ENCODE peak calls at places on chromosomes 16 and 17, in nine cellular contexts. One of them, this sample, is unnamed.

GRCh38 chr17:6755731-6756184 is at the start of gene XAF1:
- DNase-seq in AG04450: peak
- DNase-seq in AG10803: peak
- DNase-seq in CD8-positive, alpha-beta T cell: peak
- DNase-seq in body of pancreas: no peak
- DNase-seq in B cell: peak
- DNase-seq in lung: peak
- DNase-seq in IMR-90: peak
- DNase-seq in WTC11: no peak
- DNase-seq in this sample: no peak

GRCh38 chr16:50868577-50868976 is 126.7 kb downstream of the CYLD start:
- DNase-seq in B cell: no peak
- DNase-seq in IMR-90: no peak
- DNase-seq in body of pancreas: no peak
- DNase-seq in WTC11: no peak
- DNase-seq in AG04450: no peak
- DNase-seq in AG10803: no peak
- DNase-seq in CD8-positive, alpha-beta T cell: no peak
- DNase-seq in lung: no peak
- DNase-seq in this sample: no peak

GRCh38 chr16:241866-242265 is 7.2 kb downstream of the FAM234A start:
- DNase-seq in AG04450: no peak
- DNase-seq in body of pancreas: no peak
- DNase-seq in lung: no peak
- DNase-seq in CD8-positive, alpha-beta T cell: no peak
- DNase-seq in B cell: no peak
- DNase-seq in WTC11: no peak
- DNase-seq in AG10803: no peak
- DNase-seq in IMR-90: no peak
- DNase-seq in this sample: no peak

GRCh38 chr17:76641501-76641900 is 2.1 kb downstream of the ST6GALNAC1 start:
- DNase-seq in B cell: no peak
- DNase-seq in AG10803: no peak
- DNase-seq in AG04450: no peak
- DNase-seq in IMR-90: no peak
- DNase-seq in CD8-positive, alpha-beta T cell: no peak
- DNase-seq in lung: no peak
- DNase-seq in body of pancreas: no peak
- DNase-seq in WTC11: no peak
- DNase-seq in this sample: no peak

GRCh38 chr16:88387177-88387576 is 4.4 kb downstream of the ZNF469 start:
- DNase-seq in lung: no peak
- DNase-seq in body of pancreas: no peak
- DNase-seq in AG04450: no peak
- DNase-seq in AG10803: peak
- DNase-seq in WTC11: no peak
- DNase-seq in B cell: no peak
- DNase-seq in CD8-positive, alpha-beta T cell: no peak
- DNase-seq in IMR-90: peak
- DNase-seq in this sample: no peak

GRCh38 chr17:74360993-74361612 is 565 bp downstream of the BTBD17 start:
- DNase-seq in B cell: no peak
- DNase-seq in body of pancreas: no peak
- DNase-seq in AG04450: no peak
- DNase-seq in AG10803: no peak
- DNase-seq in CD8-positive, alpha-beta T cell: no peak
- DNase-seq in IMR-90: peak
- DNase-seq in WTC11: no peak
- DNase-seq in lung: no peak
- DNase-seq in this sample: no peak

GRCh38 chr16:29844575-29845331 is 18.3 kb downstream of the CDIPT start:
- DNase-seq in CD8-positive, alpha-beta T cell: no peak
- DNase-seq in WTC11: no peak
- DNase-seq in body of pancreas: no peak
- DNase-seq in B cell: no peak
- DNase-seq in lung: peak
- DNase-seq in AG10803: peak
- DNase-seq in AG04450: no peak
- DNase-seq in IMR-90: no peak
- DNase-seq in this sample: no peak

GRCh38 chr16:86884256-86884655 is 305.9 kb downstream of the FOXL1 start:
- DNase-seq in CD8-positive, alpha-beta T cell: no peak
- DNase-seq in AG04450: no peak
- DNase-seq in WTC11: no peak
- DNase-seq in body of pancreas: no peak
- DNase-seq in AG10803: peak
- DNase-seq in lung: no peak
- DNase-seq in IMR-90: no peak
- DNase-seq in B cell: no peak
- DNase-seq in this sample: no peak

GRCh38 chr16:80804061-80804450 is 342 bp downstream of the CDYL2 start:
- DNase-seq in body of pancreas: peak
- DNase-seq in IMR-90: peak
- DNase-seq in AG04450: peak
- DNase-seq in AG10803: peak
- DNase-seq in CD8-positive, alpha-beta T cell: peak
- DNase-seq in WTC11: peak
- DNase-seq in lung: peak
- DNase-seq in B cell: no peak
- DNase-seq in this sample: peak

GRCh38 chr16:46569231-46569735 is 51.9 kb downstream of the SHCBP1 start:
- DNase-seq in AG10803: no peak
- DNase-seq in AG04450: no peak
- DNase-seq in body of pancreas: no peak
- DNase-seq in lung: no peak
- DNase-seq in IMR-90: no peak
- DNase-seq in CD8-positive, alpha-beta T cell: no peak
- DNase-seq in WTC11: no peak
- DNase-seq in B cell: no peak
- DNase-seq in this sample: no peak

GRCh38 chr17:44353656-44354331 is 8.7 kb downstream of the GRN start:
- DNase-seq in AG10803: no peak
- DNase-seq in CD8-positive, alpha-beta T cell: no peak
- DNase-seq in AG04450: no peak
- DNase-seq in lung: no peak
- DNase-seq in B cell: no peak
- DNase-seq in body of pancreas: peak
- DNase-seq in WTC11: peak
- DNase-seq in IMR-90: no peak
- DNase-seq in this sample: peak

GRCh38 chr16:19114359-19115147 is 789 bp downstream of the ITPRIPL2 start:
- DNase-seq in AG10803: peak
- DNase-seq in WTC11: peak
- DNase-seq in B cell: no peak
- DNase-seq in body of pancreas: peak
- DNase-seq in lung: peak
- DNase-seq in AG04450: no peak
- DNase-seq in IMR-90: peak
- DNase-seq in CD8-positive, alpha-beta T cell: no peak
- DNase-seq in this sample: peak

GRCh38 chr17:47738178-47738577 is 5.1 kb downstream of the TBX21 start:
- DNase-seq in AG04450: no peak
- DNase-seq in body of pancreas: no peak
- DNase-seq in IMR-90: no peak
- DNase-seq in WTC11: no peak
- DNase-seq in lung: no peak
- DNase-seq in CD8-positive, alpha-beta T cell: no peak
- DNase-seq in AG10803: no peak
- DNase-seq in B cell: no peak
- DNase-seq in this sample: no peak

GRCh38 chr17:4204676-4205075 is 59.1 kb downstream of the ANKFY1 start:
- DNase-seq in B cell: no peak
- DNase-seq in body of pancreas: no peak
- DNase-seq in IMR-90: peak
- DNase-seq in AG10803: peak
- DNase-seq in WTC11: no peak
- DNase-seq in CD8-positive, alpha-beta T cell: no peak
- DNase-seq in lung: peak
- DNase-seq in AG04450: peak
- DNase-seq in this sample: no peak

GRCh38 chr16:995087-995486 is 13.5 kb downstream of the SOX8 start:
- DNase-seq in AG10803: peak
- DNase-seq in B cell: no peak
- DNase-seq in AG04450: no peak
- DNase-seq in CD8-positive, alpha-beta T cell: no peak
- DNase-seq in IMR-90: peak
- DNase-seq in WTC11: no peak
- DNase-seq in lung: no peak
- DNase-seq in body of pancreas: no peak
- DNase-seq in this sample: no peak

GRCh38 chr17:53032861-53033271 is 789.9 kb upstream of the KIF2B start:
- DNase-seq in WTC11: peak
- DNase-seq in body of pancreas: peak
- DNase-seq in lung: no peak
- DNase-seq in IMR-90: peak
- DNase-seq in CD8-positive, alpha-beta T cell: no peak
- DNase-seq in B cell: no peak
- DNase-seq in AG04450: no peak
- DNase-seq in AG10803: no peak
- DNase-seq in this sample: no peak

GRCh38 chr17:33596904-33597303 is 303.8 kb upstream of the ASIC2 start:
- DNase-seq in body of pancreas: no peak
- DNase-seq in WTC11: no peak
- DNase-seq in AG04450: no peak
- DNase-seq in IMR-90: no peak
- DNase-seq in AG10803: no peak
- DNase-seq in B cell: no peak
- DNase-seq in lung: no peak
- DNase-seq in CD8-positive, alpha-beta T cell: no peak
- DNase-seq in this sample: no peak

GRCh38 chr16:81633147-81633619 is 145.9 kb upstream of the PLCG2 start:
- DNase-seq in lung: no peak
- DNase-seq in AG10803: no peak
- DNase-seq in AG04450: no peak
- DNase-seq in body of pancreas: no peak
- DNase-seq in B cell: no peak
- DNase-seq in WTC11: peak
- DNase-seq in IMR-90: no peak
- DNase-seq in CD8-positive, alpha-beta T cell: peak
- DNase-seq in this sample: no peak

GRCh38 chr16:75087040-75087979 is 29.3 kb downstream of the LDHD start:
- DNase-seq in AG04450: peak
- DNase-seq in CD8-positive, alpha-beta T cell: no peak
- DNase-seq in lung: no peak
- DNase-seq in IMR-90: peak
- DNase-seq in WTC11: no peak
- DNase-seq in body of pancreas: no peak
- DNase-seq in AG10803: peak
- DNase-seq in B cell: no peak
- DNase-seq in this sample: no peak

GRCh38 chr17:44602390-44602789 is 45.1 kb downstream of the FZD2 start:
- DNase-seq in AG04450: no peak
- DNase-seq in AG10803: no peak
- DNase-seq in WTC11: no peak
- DNase-seq in lung: no peak
- DNase-seq in CD8-positive, alpha-beta T cell: no peak
- DNase-seq in body of pancreas: peak
- DNase-seq in B cell: no peak
- DNase-seq in IMR-90: no peak
- DNase-seq in this sample: no peak

GRCh38 chr16:88376053-88376834 is 6.5 kb upstream of the ZNF469 start:
- DNase-seq in B cell: no peak
- DNase-seq in IMR-90: no peak
- DNase-seq in AG10803: no peak
- DNase-seq in CD8-positive, alpha-beta T cell: no peak
- DNase-seq in AG04450: no peak
- DNase-seq in body of pancreas: no peak
- DNase-seq in lung: no peak
- DNase-seq in WTC11: peak
- DNase-seq in this sample: peak

GRCh38 chr17:70366421-70366820 is 197.1 kb downstream of the KCNJ2 start:
- DNase-seq in WTC11: no peak
- DNase-seq in IMR-90: no peak
- DNase-seq in AG04450: no peak
- DNase-seq in body of pancreas: no peak
- DNase-seq in lung: no peak
- DNase-seq in B cell: no peak
- DNase-seq in AG10803: no peak
- DNase-seq in CD8-positive, alpha-beta T cell: no peak
- DNase-seq in this sample: no peak

GRCh38 chr17:66975614-66976378 is 11.3 kb downstream of the CACNG4 start:
- DNase-seq in CD8-positive, alpha-beta T cell: no peak
- DNase-seq in WTC11: peak
- DNase-seq in AG10803: no peak
- DNase-seq in body of pancreas: no peak
- DNase-seq in IMR-90: no peak
- DNase-seq in B cell: no peak
- DNase-seq in AG04450: no peak
- DNase-seq in lung: no peak
- DNase-seq in this sample: no peak
- TF ChIP-seq CTCF in CD8-positive, alpha-beta T cell: no peak
- TF ChIP-seq CTCF in WTC11: no peak
- TF ChIP-seq CTCF in AG10803: no peak
- TF ChIP-seq CTCF in body of pancreas: no peak
- TF ChIP-seq CTCF in IMR-90: peak
- TF ChIP-seq CTCF in B cell: no peak
- TF ChIP-seq CTCF in AG04450: peak
- TF ChIP-seq CTCF in lung: no peak
- TF ChIP-seq CTCF in this sample: no peak

GRCh38 chr17:81711814-81712467 is at the start of gene SLC25A10:
- DNase-seq in B cell: peak
- DNase-seq in AG10803: peak
- DNase-seq in CD8-positive, alpha-beta T cell: peak
- DNase-seq in WTC11: peak
- DNase-seq in lung: peak
- DNase-seq in AG04450: no peak
- DNase-seq in body of pancreas: peak
- DNase-seq in IMR-90: peak
- DNase-seq in this sample: peak
- TF ChIP-seq CTCF in B cell: peak
- TF ChIP-seq CTCF in AG10803: no peak
- TF ChIP-seq CTCF in CD8-positive, alpha-beta T cell: no peak
- TF ChIP-seq CTCF in WTC11: no peak
- TF ChIP-seq CTCF in lung: no peak
- TF ChIP-seq CTCF in AG04450: no peak
- TF ChIP-seq CTCF in body of pancreas: peak
- TF ChIP-seq CTCF in IMR-90: no peak
- TF ChIP-seq CTCF in this sample: peak

GRCh38 chr16:3954411-3954921 is 74.0 kb upstream of the CREBBP start:
- DNase-seq in lung: no peak
- DNase-seq in B cell: no peak
- DNase-seq in AG04450: no peak
- DNase-seq in IMR-90: peak
- DNase-seq in AG10803: no peak
- DNase-seq in body of pancreas: no peak
- DNase-seq in CD8-positive, alpha-beta T cell: no peak
- DNase-seq in WTC11: no peak
- DNase-seq in this sample: no peak
- TF ChIP-seq CTCF in lung: no peak
- TF ChIP-seq CTCF in B cell: no peak
- TF ChIP-seq CTCF in AG04450: no peak
- TF ChIP-seq CTCF in IMR-90: no peak
- TF ChIP-seq CTCF in AG10803: no peak
- TF ChIP-seq CTCF in body of pancreas: no peak
- TF ChIP-seq CTCF in CD8-positive, alpha-beta T cell: no peak
- TF ChIP-seq CTCF in WTC11: no peak
- TF ChIP-seq CTCF in this sample: no peak

DNA sequence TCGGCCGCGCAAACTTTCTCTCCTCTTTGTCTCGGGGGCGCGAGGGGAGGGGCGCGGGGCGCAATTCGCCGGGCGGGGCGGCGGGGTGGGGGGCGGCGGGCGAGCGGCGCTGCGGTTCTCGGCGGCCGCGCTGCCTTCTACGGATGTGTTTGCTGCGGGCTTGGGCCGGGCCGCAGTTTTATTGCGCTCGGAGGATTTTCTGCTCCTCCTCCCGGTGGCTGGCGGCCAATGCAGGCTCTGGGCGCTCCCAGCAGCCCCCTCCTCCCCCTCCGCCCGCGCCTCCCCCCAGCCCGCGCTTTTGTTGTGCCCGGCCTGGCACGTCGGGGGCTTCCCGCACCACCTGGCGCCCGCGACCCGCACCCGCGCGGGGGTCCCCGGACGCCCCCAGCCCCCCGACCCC is at the start of gene TIMP2:
- DNase-seq in B cell: peak
- DNase-seq in WTC11: peak
- DNase-seq in AG04450: peak
- DNase-seq in IMR-90: peak
- DNase-seq in body of pancreas: peak
- DNase-seq in CD8-positive, alpha-beta T cell: peak
- DNase-seq in AG10803: peak
- DNase-seq in lung: peak
- DNase-seq in this sample: peak
- TF ChIP-seq CTCF in B cell: peak
- TF ChIP-seq CTCF in WTC11: no peak
- TF ChIP-seq CTCF in AG04450: no peak
- TF ChIP-seq CTCF in IMR-90: peak
- TF ChIP-seq CTCF in body of pancreas: peak
- TF ChIP-seq CTCF in CD8-positive, alpha-beta T cell: peak
- TF ChIP-seq CTCF in AG10803: no peak
- TF ChIP-seq CTCF in lung: no peak
- TF ChIP-seq CTCF in this sample: no peak